ENCODE peak calls at places on chromosome 3, in six cellular contexts. Z, M, X, T, F and C are unnamed samples.

GRCh38 chr3:33490641-33491241 is 50.5 kb upstream of the UBP1 start:
- DNase-seq in F (no peak), M (no peak), T (no peak), Z (no peak), X (no peak), C (no peak)

GRCh38 chr3:2921903-2922302 is 188.3 kb downstream of the IL5RA start:
- DNase-seq in X (peak; percentile 5), F (no peak), T (peak; percentile 12), M (no peak), Z (no peak), C (no peak)

GRCh38 chr3:185744997-185745843 is 79.6 kb downstream of the IGF2BP2 start:
- DNase-seq in X (peak; percentile 98), F (no peak), T (peak; percentile 35), M (peak; percentile 92), Z (no peak), C (no peak)

GRCh38 chr3:10437995-10438901 is 67.1 kb downstream of the ATP2B2 start:
- DNase-seq in Z (no peak), F (no peak), X (peak; percentile 77), T (no peak), M (no peak), C (no peak)

GRCh38 chr3:190566043-190566933 is 52.4 kb downstream of the IL1RAP start:
- DNase-seq in F (peak; percentile 77), M (peak; percentile 99), Z (peak; percentile 16), T (peak; percentile 38), X (peak; percentile 99), C (peak; percentile 76)

GRCh38 chr3:131353946-131354345 is 27.6 kb upstream of the NUDT16 start:
- DNase-seq in T (no peak), X (no peak), Z (no peak), M (peak; percentile 38), F (no peak), C (no peak)

GRCh38 chr3:9944271-9944670 is 7.9 kb downstream of the PRRT3 start:
- DNase-seq in Z (no peak), M (no peak), F (no peak), X (no peak), T (no peak), C (no peak)

GRCh38 chr3:49339947-49340800 is at the start of gene USP4:
- DNase-seq in M (peak; percentile 92), Z (peak; percentile 90), F (peak; percentile 90), T (peak; percentile 94), X (peak; percentile 95), C (peak; percentile 95)

GRCh38 chr3:72492240-72492639 is 356.0 kb downstream of the SHQ1 start:
- DNase-seq in Z (no peak), T (peak; percentile 23), X (peak; percentile 99), F (no peak), M (peak; percentile 94), C (no peak)
- H3K4me3 ChIP-seq in Z (no peak overlapping the region), T (no peak overlapping the region), X (no peak overlapping the region), F (no peak overlapping the region), M (no peak overlapping the region), C (no peak overlapping the region)

GRCh38 chr3:5427021-5427420 is 239.5 kb downstream of the EDEM1 start:
- DNase-seq in F (no peak), X (no peak), Z (no peak), M (no peak), T (no peak), C (no peak)

GRCh38 chr3:5429517-5429890 is 242.0 kb downstream of the EDEM1 start:
- DNase-seq in Z (no peak), F (no peak), M (no peak), T (no peak), X (no peak), C (no peak)

GRCh38 chr3:5430701-5431100 is 243.2 kb downstream of the EDEM1 start:
- DNase-seq in M (no peak), Z (no peak), T (no peak), X (no peak), F (no peak), C (no peak)

GRCh38 chr3:5427938-5428337 is 240.4 kb downstream of the EDEM1 start:
- DNase-seq in X (no peak), F (no peak), Z (no peak), M (no peak), T (no peak), C (no peak)

GRCh38 chr3:5428607-5429516 is 241.4 kb downstream of the EDEM1 start:
- DNase-seq in X (no peak), F (peak; percentile 19), Z (no peak), M (peak; percentile 21), T (no peak), C (no peak)
- H3K4me3 ChIP-seq in X (no peak overlapping the region), F (no peak overlapping the region), Z (no peak overlapping the region), M (no peak overlapping the region), T (no peak overlapping the region), C (no peak overlapping the region)

DNA sequence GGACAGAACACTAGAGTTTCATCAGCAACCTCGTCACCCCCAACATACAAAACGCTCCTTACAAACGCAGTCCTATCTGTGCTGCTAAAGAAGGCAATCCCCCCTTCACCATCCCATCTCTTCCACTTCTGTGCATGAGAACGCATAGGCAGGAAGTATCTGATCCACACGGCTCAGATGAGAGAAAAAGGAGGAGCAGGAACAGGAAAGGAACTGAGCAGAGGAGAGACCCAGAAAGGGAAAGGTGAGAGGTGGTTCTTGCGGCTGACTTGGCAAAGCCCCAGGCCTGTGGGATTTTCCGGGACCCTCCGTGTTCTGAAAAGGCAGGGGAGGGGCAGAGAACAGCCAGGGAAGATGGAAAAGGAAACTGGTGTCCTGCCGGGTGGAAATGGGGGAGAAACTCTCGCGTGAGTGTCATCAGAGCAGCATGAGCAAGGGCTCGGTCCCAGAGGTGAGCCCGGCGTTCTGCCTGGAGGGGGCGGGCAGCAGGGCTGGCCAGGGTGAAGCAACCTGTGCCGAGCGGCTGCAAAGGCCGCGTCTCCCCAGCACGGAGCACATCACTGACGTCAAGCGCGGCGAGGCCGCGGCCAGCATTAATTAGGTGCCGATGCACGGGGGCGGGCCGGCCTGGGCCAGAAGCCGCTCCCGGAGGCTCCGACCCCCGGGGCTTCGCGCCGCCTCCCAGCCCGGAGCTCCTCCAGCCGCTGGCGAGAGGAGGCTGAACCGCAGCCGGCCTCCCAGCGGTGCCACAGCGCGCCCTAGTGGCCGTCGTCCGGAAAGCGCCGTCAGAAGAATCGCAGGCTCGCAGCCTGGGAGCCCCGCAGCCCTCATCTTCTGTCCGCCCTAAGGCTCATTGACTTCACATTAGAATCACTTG is 35.8 kb downstream of the CPN2 start:
- DNase-seq in Z (peak; percentile 92), M (peak; percentile 89), X (peak; percentile 88), F (peak; percentile 91), T (peak; percentile 83), C (peak; percentile 85)
- H3K4me3 ChIP-seq in Z (peak overlapping the region; percentile 18), M (peak overlapping the region; percentile 64), X (peak overlapping the region; percentile 70), F (peak overlapping the region; percentile 15), T (no peak overlapping the region), C (no peak overlapping the region)

GRCh38 chr3:149657458-149657795 is 398 bp downstream of the WWTR1 start:
- DNase-seq in X (peak; percentile 86), F (peak; percentile 81), T (peak; percentile 40), Z (peak; percentile 71), M (peak; percentile 46), C (no peak)
- H3K4me3 ChIP-seq in X (peak overlapping the region; percentile 96), F (peak overlapping the region; percentile 72), T (peak overlapping the region; percentile 20), Z (peak overlapping the region; percentile 80), M (peak overlapping the region; percentile 98), C (no peak overlapping the region)

DNA sequence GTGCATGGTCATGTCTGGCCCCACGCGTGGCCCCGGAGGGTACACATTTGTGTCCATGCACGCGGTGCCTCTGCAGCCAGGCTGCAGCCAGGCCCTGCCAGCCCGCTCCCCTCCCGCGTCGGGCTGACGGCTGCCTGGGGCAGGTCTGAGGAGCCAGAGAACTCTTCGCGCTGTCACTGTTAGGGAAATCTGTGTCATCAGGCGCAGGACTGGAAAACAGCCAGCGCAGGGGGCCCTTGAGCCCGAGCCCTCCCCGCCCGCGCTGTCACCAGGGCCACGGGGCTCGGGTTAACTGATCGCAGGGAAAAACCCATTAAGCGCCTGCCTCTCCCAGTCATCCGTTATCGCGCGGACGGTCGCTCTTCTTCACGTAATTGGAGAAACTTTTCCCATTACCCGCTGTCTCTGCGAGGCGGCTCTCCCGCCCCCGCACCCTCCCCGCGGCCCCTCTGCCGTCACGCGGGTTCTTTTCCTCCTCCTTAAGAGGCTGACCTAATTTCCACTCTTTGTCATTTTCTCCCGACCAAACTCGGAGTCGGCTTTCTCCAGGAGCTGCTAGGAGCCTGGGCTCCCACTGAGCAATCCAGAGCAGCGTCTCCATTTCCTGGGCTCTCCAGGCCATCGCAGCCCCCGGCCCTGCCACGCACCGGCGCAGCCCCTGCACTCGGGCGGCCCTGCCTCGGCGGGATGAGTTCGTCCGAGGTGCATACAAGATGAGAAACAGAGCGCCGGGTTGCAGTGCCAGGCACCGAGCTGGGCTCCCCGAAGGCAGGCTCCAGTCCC is 57.5 kb upstream of the PRR23E start:
- DNase-seq in F (no peak), T (no peak), Z (no peak), X (peak; percentile 73), M (no peak), C (no peak)
- H3K4me3 ChIP-seq in F (peak overlapping the region; percentile 22), T (no peak overlapping the region), Z (peak overlapping the region; percentile 12), X (peak overlapping the region; percentile 67), M (peak overlapping the region; percentile 21), C (no peak overlapping the region)

GRCh38 chr3:72288955-72289707 is 504.2 kb upstream of the PROK2 start:
- DNase-seq in Z (no peak), M (no peak), F (peak; percentile 52), T (no peak), X (peak; percentile 67), C (no peak)
- H3K4me3 ChIP-seq in Z (no peak overlapping the region), M (peak overlapping the region; percentile 15), F (no peak overlapping the region), T (no peak overlapping the region), X (peak overlapping the region; percentile 20), C (no peak overlapping the region)

GRCh38 chr3:152243301-152243711 is 25.4 kb upstream of the MBNL1 start:
- DNase-seq in M (no peak), X (no peak), T (no peak), F (no peak), Z (no peak), C (peak; percentile 55)
- H3K4me3 ChIP-seq in M (no peak overlapping the region), X (no peak overlapping the region), T (no peak overlapping the region), F (no peak overlapping the region), Z (no peak overlapping the region), C (peak overlapping the region; percentile 62)

GRCh38 chr3:39148116-39149058 is 5.0 kb downstream of the CSRNP1 start:
- DNase-seq in M (no peak), F (no peak), X (peak; percentile 45), Z (no peak), T (peak; percentile 38), C (peak; percentile 76)
- H3K4me3 ChIP-seq in M (peak overlapping the region; percentile 36), F (no peak overlapping the region), X (peak overlapping the region; percentile 48), Z (no peak overlapping the region), T (no peak overlapping the region), C (peak overlapping the region; percentile 30)